ENCODE peak calls at places on chromosome 3, in four cellular contexts. U, X, C and W are unnamed samples.

GRCh38 chr3:141646760-141647561 is 91.1 kb upstream of the RNF7 start:
- DNase-seq in U (peak; percentile 48), X (peak; percentile 73), C (no peak), W (peak; percentile 69)

GRCh38 chr3:49563040-49563578 is 8.8 kb downstream of the BSN start:
- DNase-seq in U (no peak), X (no peak), C (no peak), W (no peak)

GRCh38 chr3:28294667-28295413 is 53.4 kb downstream of the CMC1 start:
- DNase-seq in U (no peak), X (no peak), C (no peak), W (no peak)

GRCh38 chr3:127091376-127091775 is 101.6 kb upstream of the PRR23E start:
- DNase-seq in U (no peak), X (no peak), C (peak; percentile 64), W (no peak)

GRCh38 chr3:139629033-139629432 is 48.7 kb downstream of the NMNAT3 start:
- DNase-seq in U (peak; percentile 28), X (peak; percentile 9), C (no peak), W (peak; percentile 36)

GRCh38 chr3:169509359-169509758 is 154.2 kb downstream of the MECOM start:
- DNase-seq in U (no peak), X (no peak), C (no peak), W (no peak)

GRCh38 chr3:107988464-107989156 is 102.2 kb downstream of the CD47 start:
- DNase-seq in U (no peak), X (no peak), C (no peak), W (no peak)

GRCh38 chr3:80998022-80998421 is 763.4 kb downstream of the GBE1 start:
- DNase-seq in U (no peak), X (no peak), C (no peak), W (no peak)

GRCh38 chr3:195911946-195912270 is 3.6 kb upstream of the TNK2 start:
- DNase-seq in U (no peak), X (peak; percentile 56), C (peak; percentile 57), W (no peak)

GRCh38 chr3:42746455-42747450 is 26.3 kb downstream of the CCDC13 start:
- DNase-seq in U (no peak), X (no peak), C (no peak), W (peak; percentile 54)

GRCh38 chr3:30258426-30259392 is 347.7 kb upstream of the TGFBR2 start:
- DNase-seq in U (peak; percentile 59), X (no peak), C (no peak), W (peak; percentile 100)

GRCh38 chr3:109702252-109702651 is 364.9 kb upstream of the DPPA4 start:
- DNase-seq in U (no peak), X (no peak), C (no peak), W (no peak)

GRCh38 chr3:116579843-116580242 is 129.7 kb upstream of the TUSC7 start:
- DNase-seq in U (no peak), X (peak; percentile 2), C (no peak), W (peak; percentile 1)
- H3K4me1 ChIP-seq in U (no peaks in the 10 kb centered on the region), X (no peaks in the 10 kb centered on the region), C (no peaks in the 10 kb centered on the region), W (no peaks in the 10 kb centered on the region)

DNA sequence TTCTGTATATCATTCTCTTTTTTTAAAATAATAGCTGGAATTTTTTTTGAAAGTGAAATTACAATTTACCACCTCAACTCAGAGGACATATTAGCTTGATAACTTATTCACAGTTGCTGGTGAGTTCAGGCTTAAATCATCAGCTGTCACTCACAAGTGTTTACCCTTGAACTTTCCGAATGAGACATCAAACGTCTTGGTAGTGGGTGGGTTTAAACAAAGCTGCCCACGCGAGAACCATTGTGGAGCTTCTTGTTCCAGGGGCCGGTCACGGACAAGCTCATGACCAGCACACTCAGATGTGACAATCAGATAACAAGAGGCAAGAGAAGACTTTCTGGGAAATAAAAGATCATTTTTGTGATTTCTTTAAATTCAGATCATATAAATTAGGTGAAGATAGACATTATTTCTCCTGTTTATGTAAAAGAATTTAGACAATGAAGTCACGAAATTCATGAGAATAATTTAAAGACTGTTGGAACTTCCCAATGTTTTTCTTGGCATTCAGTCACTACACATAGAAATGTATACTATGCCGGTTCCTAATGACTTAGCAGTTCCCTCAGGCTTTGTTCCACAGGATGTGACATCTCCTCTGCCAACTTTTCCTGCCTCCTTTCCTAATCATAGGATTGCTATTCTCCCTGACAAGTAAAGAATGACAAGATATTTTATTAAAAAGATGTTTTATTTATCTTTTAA is 29.3 kb downstream of the BTD start:
- DNase-seq in U (peak; percentile 58), X (peak; percentile 58), C (no peak), W (no peak)
- TF ChIP-seq POLR2A in U (no peak), X (no peak), C (no peak), W (no peak)

DNA sequence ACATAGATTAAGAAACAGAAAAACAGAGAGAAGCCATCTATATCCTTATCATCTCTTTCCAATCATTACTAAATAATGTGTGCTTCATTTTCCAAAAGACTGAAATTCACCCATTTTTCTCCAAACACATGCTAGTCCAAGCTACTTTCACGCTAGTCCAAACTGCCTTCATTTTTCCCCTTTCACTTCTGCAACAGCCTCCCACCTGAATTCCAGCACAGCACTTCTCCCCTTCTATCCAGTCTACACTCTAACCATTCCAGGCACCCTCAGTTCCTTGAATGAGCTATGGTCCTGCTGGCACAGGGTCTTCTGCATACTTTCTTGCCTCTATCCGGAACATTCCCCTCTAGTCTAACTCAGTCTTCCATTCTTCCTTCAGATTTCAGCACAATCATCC is 112.0 kb downstream of the THRB start:
- DNase-seq in U (no peak), X (no peak), C (no peak), W (no peak)
- H3K4me1 ChIP-seq in U (peaks cover 10% of the 10 kb centered on the region), X (peaks cover 17% of the 10 kb centered on the region), C (no peaks in the 10 kb centered on the region), W (peaks cover 4% of the 10 kb centered on the region)

DNA sequence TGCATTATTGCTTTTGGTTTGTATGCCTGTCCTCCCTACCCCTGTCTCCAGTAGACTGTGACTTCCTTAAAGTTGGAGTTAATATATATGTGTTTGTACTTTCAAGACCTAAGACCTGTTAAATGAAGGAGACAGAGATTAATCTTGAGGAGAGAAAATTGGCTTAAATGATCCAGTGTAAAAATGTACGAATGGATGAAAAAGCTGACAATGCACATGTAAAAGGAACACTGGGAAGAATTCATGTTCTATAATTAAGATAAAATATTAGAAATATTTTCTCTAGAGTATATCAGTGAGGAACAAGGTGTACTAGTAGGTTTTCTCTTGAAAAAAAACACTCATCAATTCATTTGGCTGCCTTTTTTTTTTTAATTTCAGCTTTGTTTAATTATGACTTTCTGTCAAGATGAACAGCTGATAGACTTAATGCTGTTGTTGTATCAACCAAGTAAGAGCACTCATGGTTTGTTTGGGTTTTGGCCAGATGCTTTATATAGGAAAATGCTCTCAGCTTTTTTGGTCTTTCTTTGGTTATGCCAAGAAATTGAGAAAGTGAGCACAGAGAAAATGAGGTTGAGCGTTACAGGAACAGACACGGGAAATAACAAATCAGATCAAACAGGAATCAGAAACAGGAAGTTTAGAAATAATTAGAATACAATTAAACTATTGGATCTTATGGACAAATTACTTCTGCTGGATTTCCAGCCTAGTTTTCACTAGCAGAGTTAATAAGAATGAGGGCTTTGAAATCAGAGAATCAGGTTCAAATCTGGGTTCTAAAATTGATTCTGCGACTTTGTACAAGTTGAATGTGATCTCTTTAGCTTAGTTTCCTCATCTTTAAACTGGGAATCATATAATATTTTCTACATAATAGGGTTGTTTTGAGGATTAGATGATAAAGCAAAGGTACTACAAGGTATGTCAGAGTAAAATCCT is 38.3 kb upstream of the AADAC start:
- DNase-seq in U (no peak), X (no peak), C (no peak), W (no peak)
- TF ChIP-seq POLR2A in U (no peak), X (no peak), C (no peak), W (no peak)

GRCh38 chr3:184952671-184953070 is 140.7 kb downstream of the VPS8 start:
- DNase-seq in U (no peak), X (no peak), C (no peak), W (no peak)
- H3K4me1 ChIP-seq in U (no peaks in the 10 kb centered on the region), X (peaks cover 14% of the 10 kb centered on the region), C (no peaks in the 10 kb centered on the region), W (peaks cover 7% of the 10 kb centered on the region)